ENCODE peak calls at places on chromosome 1, in seven cellular contexts. M is endothelial cell; O is neural progenitor cell; Y is Caki2; Q is effector memory CD8-positive, alpha-beta T cell; L is osteocyte; J is NAMALWA. P is an unnamed sample.

GRCh38 chr1:156124557-156125483 is 10.3 kb downstream of the LMNA start:
- DNase-seq in M (no peak), J (no peak), O (no peak), Q (peak; percentile 62), L (no peak), Y (peak; percentile 62), P (no peak)

GRCh38 chr1:154419620-154420020 is 14.5 kb downstream of the IL6R start:
- DNase-seq in Y (peak; percentile 64), Q (no peak), L (peak; percentile 90), O (no peak), M (no peak), J (no peak), P (no peak)

GRCh38 chr1:121569407-121569806 is 384.6 kb downstream of the SRGAP2C start:
- DNase-seq in L (no peak), O (no peak), Q (no peak), J (no peak), M (no peak), Y (no peak), P (no peak)

GRCh38 chr1:160399544-160400283 is 650 bp upstream of the VANGL2 start:
- DNase-seq in Y (no peak), M (no peak), Q (no peak), O (peak; percentile 76), J (no peak), L (peak; percentile 69), P (no peak)

GRCh38 chr1:3067671-3068399 is 1.2 kb upstream of the PRDM16 start:
- DNase-seq in M (no peak), Y (no peak), Q (no peak), O (peak; percentile 49), L (no peak), J (no peak), P (no peak)

GRCh38 chr1:55483523-55483922 is 268.4 kb upstream of the USP24 start:
- DNase-seq in L (no peak), Y (no peak), Q (no peak), O (no peak), M (no peak), J (peak; percentile 32), P (no peak)

GRCh38 chr1:200373811-200374231 is 36.0 kb downstream of the ZNF281 start:
- DNase-seq in M (no peak), J (no peak), O (peak; percentile 65), Q (no peak), Y (no peak), L (no peak), P (no peak)

GRCh38 chr1:25134801-25135585 is 97.3 kb downstream of the SYF2 start:
- DNase-seq in Y (no peak), M (no peak), J (no peak), L (peak; percentile 73), O (no peak), Q (no peak), P (no peak)

GRCh38 chr1:180560868-180561600 is 2.3 kb downstream of the OVAAL start:
- DNase-seq in Y (no peak), Q (no peak), L (no peak), J (no peak), O (no peak), M (no peak), P (no peak)

GRCh38 chr1:96370752-96371151 is 350.8 kb upstream of the PTBP2 start:
- DNase-seq in M (no peak), O (no peak), Q (no peak), L (no peak), Y (peak; percentile 12), J (no peak), P (no peak)

GRCh38 chr1:200960948-200961340 is 62.6 kb downstream of the KIF21B start:
- DNase-seq in O (no peak), M (no peak), Q (no peak), L (no peak), Y (no peak), J (no peak), P (no peak)

GRCh38 chr1:93763981-93764750 is 82.5 kb upstream of the BCAR3 start:
- DNase-seq in J (no peak), M (no peak), Y (no peak), O (no peak), L (no peak), Q (no peak), P (no peak)

GRCh38 chr1:1041092-1041503 is 21.2 kb downstream of the AGRN start:
- DNase-seq in Y (no peak), O (peak; percentile 83), J (no peak), L (no peak), M (no peak), Q (no peak), P (no peak)

GRCh38 chr1:22287273-22287672 is 144.4 kb upstream of the WNT4 start:
- DNase-seq in O (no peak), M (no peak), L (no peak), J (no peak), Y (no peak), Q (no peak), P (no peak)